ENCODE peak calls at places on chromosomes 13 and 19, in ten cellular contexts. O is IMR-90, P is breast epithelium, X is transverse colon, H is HCT116, Q is A549, Y is ovary, C is H1, D is right lobe of liver, L is GM12878. I is an unnamed sample.

GRCh38 chr13:101925731-101926130 is 473.3 kb downstream of the ITGBL1 start:
- DNase-seq in O (no peak), P (no peak), X (no peak), H (no peak), Q (no peak), Y (no peak), C (no peak), D (no peak), L (no peak), I (no peak)

GRCh38 chr13:50129923-50130685 is 114.9 kb downstream of the KCNRG start:
- DNase-seq in O (no peak), P (no peak), X (peak), H (no peak), Q (peak), Y (no peak), C (no peak), D (no peak), L (no peak), I (peak)

GRCh38 chr19:33395561-33396550 is 22.3 kb downstream of the CEBPG start:
- DNase-seq in O (peak), P (no peak), X (no peak), H (no peak), Q (no peak), Y (peak), C (no peak), D (peak), L (no peak), I (no peak)

GRCh38 chr19:17041994-17042393 is 15.4 kb upstream of the CPAMD8 start:
- DNase-seq in O (peak), P (no peak), X (peak), H (no peak), Q (no peak), Y (no peak), C (no peak), D (no peak), L (no peak), I (no peak)

GRCh38 chr19:15200575-15201364 is at the start of gene NOTCH3:
- DNase-seq in O (no peak), P (no peak), X (no peak), H (no peak), Q (no peak), Y (no peak), C (no peak), D (no peak), L (no peak), I (no peak)

GRCh38 chr13:112990783-112991182 is 21.8 kb downstream of the MCF2L start:
- DNase-seq in O (no peak), P (peak), X (peak), H (no peak), Q (no peak), Y (no peak), C (no peak), D (no peak), L (no peak), I (no peak)

GRCh38 chr19:1882089-1882785 is 3.1 kb downstream of the ABHD17A start:
- DNase-seq in O (no peak), P (no peak), X (peak), H (no peak), Q (no peak), Y (no peak), C (no peak), D (no peak), L (no peak), I (no peak)

GRCh38 chr19:8988204-8988603 is 22.0 kb downstream of the MUC16 start:
- DNase-seq in O (no peak), P (no peak), X (no peak), H (peak), Q (peak), Y (no peak), C (no peak), D (no peak), L (no peak), I (no peak)

GRCh38 chr19:36918090-36918489 is 2.0 kb downstream of the ZNF568 start:
- DNase-seq in O (no peak), P (no peak), X (no peak), H (no peak), Q (no peak), Y (no peak), C (no peak), D (no peak), L (no peak), I (no peak)

GRCh38 chr13:104831823-104832222 is 1703.6 kb downstream of the EFNB2 start:
- DNase-seq in O (no peak), P (no peak), X (no peak), H (no peak), Q (no peak), Y (no peak), C (no peak), D (no peak), L (no peak), I (no peak)

GRCh38 chr13:22271963-22272362 is 601.1 kb downstream of the FGF9 start:
- DNase-seq in O (no peak), P (no peak), X (no peak), H (no peak), Q (no peak), Y (no peak), C (no peak), D (no peak), L (no peak), I (no peak)

GRCh38 chr13:87656311-87656710 is 14.9 kb upstream of the SLITRK5 start:
- DNase-seq in O (no peak), P (no peak), X (no peak), H (no peak), Q (no peak), Y (no peak), C (no peak), D (no peak), L (no peak), I (no peak)

GRCh38 chr13:112325941-112326645 is 50.1 kb upstream of the SPACA7 start:
- DNase-seq in O (no peak), P (no peak), X (no peak), H (no peak), Q (no peak), Y (no peak), C (no peak), D (no peak), L (no peak), I (no peak)

GRCh38 chr19:49808762-49809154 is 4.3 kb downstream of the FUZ start:
- DNase-seq in O (peak), P (peak), X (peak), H (no peak), Q (peak), Y (peak), C (peak), D (peak), L (no peak), I (peak)

GRCh38 chr13:39049274-39049673 is 11.0 kb downstream of the NHLRC3 start:
- DNase-seq in O (no peak), P (no peak), X (no peak), H (no peak), Q (no peak), Y (no peak), C (no peak), D (no peak), L (no peak), I (no peak)

GRCh38 chr13:87999141-87999765 is 328.1 kb downstream of the SLITRK5 start:
- DNase-seq in O (peak), P (no peak), X (no peak), H (no peak), Q (no peak), Y (no peak), C (no peak), D (no peak), L (no peak), I (no peak)

GRCh38 chr13:63381078-63381859 is 1965.6 kb upstream of the PCDH20 start:
- DNase-seq in O (peak), P (no peak), X (no peak), H (no peak), Q (no peak), Y (no peak), C (no peak), D (no peak), L (no peak), I (no peak)

GRCh38 chr19:29887498-29887897 is 54.5 kb upstream of the URI1 start:
- DNase-seq in O (peak), P (no peak), X (no peak), H (no peak), Q (no peak), Y (peak), C (no peak), D (no peak), L (no peak), I (no peak)

GRCh38 chr13:46721054-46721453 is 75.9 kb downstream of the ESD start:
- DNase-seq in O (peak), P (no peak), X (peak), H (peak), Q (peak), Y (peak), C (no peak), D (peak), L (no peak), I (no peak)

GRCh38 chr19:6161271-6161850 is 25.9 kb downstream of the ACSBG2 start:
- DNase-seq in O (no peak), P (no peak), X (peak), H (peak), Q (peak), Y (no peak), C (peak), D (no peak), L (peak), I (no peak)

GRCh38 chr19:46951236-46951986 is 68.2 kb upstream of the NPAS1 start:
- DNase-seq in O (peak), P (no peak), X (peak), H (peak), Q (peak), Y (no peak), C (no peak), D (peak), L (no peak), I (no peak)

GRCh38 chr19:52211203-52211602 is 21.4 kb downstream of the PPP2R1A start:
- DNase-seq in O (no peak), P (no peak), X (no peak), H (no peak), Q (no peak), Y (no peak), C (no peak), D (no peak), L (no peak), I (no peak)

GRCh38 chr13:45258339-45258685 is 57.5 kb upstream of the KCTD4 start:
- DNase-seq in O (no peak), P (no peak), X (peak), H (no peak), Q (no peak), Y (peak), C (no peak), D (peak), L (no peak), I (no peak)

GRCh38 chr13:114234266-114234644 is 442 bp upstream of the CDC16 start:
- DNase-seq in O (no peak), P (no peak), X (no peak), H (no peak), Q (no peak), Y (no peak), C (no peak), D (no peak), L (no peak), I (no peak)

GRCh38 chr19:40444181-40445005 is at the start of gene SERTAD3:
- DNase-seq in O (peak), P (peak), X (peak), H (peak), Q (peak), Y (peak), C (peak), D (peak), L (peak), I (peak)

GRCh38 chr19:10766681-10767201 is 48.9 kb downstream of the DNM2 start:
- DNase-seq in O (peak), P (no peak), X (no peak), H (no peak), Q (no peak), Y (peak), C (no peak), D (no peak), L (no peak), I (no peak)

GRCh38 chr13:35565273-35565672 is 88.8 kb upstream of the MAB21L1 start:
- DNase-seq in O (no peak), P (no peak), X (no peak), H (no peak), Q (no peak), Y (no peak), C (no peak), D (no peak), L (no peak), I (no peak)

DNA sequence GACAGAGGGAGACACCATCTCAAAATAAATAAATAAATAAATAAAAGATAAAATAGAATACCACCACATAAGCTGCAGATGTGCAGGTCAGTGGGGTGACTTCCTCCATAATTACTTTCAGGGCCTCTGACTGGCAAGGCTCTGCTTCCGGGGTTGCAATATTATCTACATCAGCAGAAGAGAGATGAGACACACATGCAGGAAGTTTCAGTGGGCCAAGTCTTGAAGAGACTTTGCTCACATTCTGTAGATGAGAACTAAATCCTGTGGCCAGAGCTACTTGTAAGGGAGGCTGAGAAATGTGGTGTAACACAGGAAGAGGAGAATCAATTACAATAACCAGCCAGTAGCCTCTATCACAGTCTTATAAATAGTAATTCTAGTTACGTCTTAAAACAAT is 89.9 kb upstream of the MAB21L1 start:
- DNase-seq in O (no peak), P (no peak), X (no peak), H (no peak), Q (no peak), Y (no peak), C (no peak), D (no peak), L (no peak), I (no peak)
- H3K27ac ChIP-seq in O (no peak), P (no peak), X (no peak), H (no peak), Q (no peak), Y (no peak), C (no peak), D (no peak), L (no peak), I (no peak)

DNA sequence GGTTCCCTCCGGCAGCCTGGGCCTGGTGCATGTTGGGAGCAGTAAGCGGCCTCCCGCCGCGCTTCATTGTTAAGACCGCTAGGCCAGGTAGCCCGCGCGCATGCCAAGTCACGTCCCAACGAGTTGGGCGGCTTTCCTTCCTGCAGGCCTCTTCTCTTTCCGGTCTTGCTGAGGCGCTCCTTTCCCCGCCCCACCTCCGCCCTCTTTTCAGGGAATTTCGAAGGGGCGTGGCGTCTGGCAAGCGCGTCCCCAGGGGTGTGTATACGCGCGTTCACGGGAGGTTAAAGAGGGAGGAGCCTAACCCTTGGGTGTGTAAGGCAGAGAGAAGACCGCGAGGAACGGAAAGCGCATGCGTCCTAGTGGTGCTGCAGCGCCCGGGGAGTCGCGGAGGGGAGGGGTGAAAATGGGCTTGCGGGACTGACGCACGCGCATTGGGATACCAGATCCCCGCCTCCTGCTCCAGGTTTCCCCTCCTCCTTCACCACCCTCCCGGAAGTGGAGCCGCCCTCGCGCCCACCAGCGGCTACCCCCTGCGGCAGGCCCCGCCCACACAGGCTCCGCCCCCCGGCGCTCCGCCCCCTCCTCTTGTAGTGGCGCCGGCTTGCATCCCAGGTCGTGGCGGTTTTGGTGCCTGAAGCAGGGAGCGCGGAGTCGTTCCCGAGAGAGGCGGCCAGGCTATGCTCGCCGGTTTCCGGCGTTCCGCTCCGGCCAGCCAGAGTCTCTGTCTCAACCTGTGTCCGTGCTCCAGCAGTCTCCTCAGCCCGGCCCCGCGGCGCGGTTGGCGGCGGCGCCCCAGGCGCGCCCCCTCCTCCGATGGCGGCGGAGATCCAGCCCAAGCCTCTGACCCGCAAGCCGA is at the start of gene WDFY2:
- DNase-seq in O (peak), P (peak), X (peak), H (peak), Q (peak), Y (peak), C (peak), D (peak), L (peak), I (peak)
- TF ChIP-seq POLR2A in O (peak), P (peak), X (peak), H (peak), Q (peak), Y (peak), C (peak), D (peak), L (peak), I (peak)

DNA sequence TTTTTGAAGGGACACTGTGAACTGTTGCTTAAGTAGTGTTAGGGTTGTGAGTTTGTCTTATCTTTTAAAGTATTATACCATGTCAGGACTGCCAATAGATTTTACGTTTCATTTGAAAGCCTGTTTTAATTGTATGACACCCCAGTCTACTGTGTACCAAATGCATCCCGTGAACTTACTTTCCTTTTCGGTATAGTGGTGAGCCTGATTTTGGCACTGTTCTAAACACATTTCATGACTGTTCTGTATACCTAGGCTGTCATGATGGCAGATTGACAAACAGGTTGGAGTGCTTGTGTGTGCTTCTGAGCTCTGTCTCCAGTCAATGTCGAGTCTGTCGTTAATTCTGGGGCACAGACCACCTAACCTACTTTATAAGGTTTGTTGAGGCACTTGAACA is 740 bp downstream of the PCCA start:
- DNase-seq in O (peak), P (no peak), X (no peak), H (no peak), Q (no peak), Y (no peak), C (no peak), D (no peak), L (no peak), I (no peak)
- H3K27ac ChIP-seq in O (peak), P (peak), X (peak), H (peak), Q (peak), Y (peak), C (no peak), D (peak), L (peak), I (peak)

GRCh38 chr13:30851697-30852096 is 54.4 kb upstream of the MEDAG start:
- DNase-seq in O (no peak), P (no peak), X (no peak), H (no peak), Q (no peak), Y (no peak), C (no peak), D (no peak), L (peak), I (no peak)
- TF ChIP-seq POLR2A in O (no peak), P (no peak), X (no peak), H (no peak), Q (no peak), Y (no peak), C (no peak), D (no peak), L (no peak), I (no peak)

DNA sequence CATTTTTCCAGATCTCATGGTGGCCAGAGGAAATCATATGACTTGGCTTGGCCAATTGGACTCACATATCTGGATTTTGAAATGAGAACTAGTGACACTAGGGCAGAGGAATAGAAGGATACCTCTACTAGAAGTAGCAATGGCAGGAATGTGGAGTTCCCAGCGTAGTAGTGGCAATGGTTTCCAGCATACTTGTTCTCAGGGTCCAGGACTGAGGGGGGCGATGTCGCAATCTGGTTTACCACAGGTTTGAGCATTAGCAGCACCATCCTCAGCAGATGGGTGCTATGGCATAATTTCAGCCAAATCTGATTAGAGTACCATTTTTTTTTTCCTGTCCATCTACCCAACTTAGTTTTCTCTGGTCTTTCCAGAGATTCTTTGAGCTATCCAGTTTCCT is 8.1 kb upstream of the SLITRK1 start:
- DNase-seq in O (no peak), P (no peak), X (no peak), H (no peak), Q (no peak), Y (no peak), C (no peak), D (no peak), L (no peak), I (no peak)
- H3K27ac ChIP-seq in O (no peak), P (no peak), X (no peak), H (no peak), Q (no peak), Y (no peak), C (no peak), D (no peak), L (no peak), I (no peak)

DNA sequence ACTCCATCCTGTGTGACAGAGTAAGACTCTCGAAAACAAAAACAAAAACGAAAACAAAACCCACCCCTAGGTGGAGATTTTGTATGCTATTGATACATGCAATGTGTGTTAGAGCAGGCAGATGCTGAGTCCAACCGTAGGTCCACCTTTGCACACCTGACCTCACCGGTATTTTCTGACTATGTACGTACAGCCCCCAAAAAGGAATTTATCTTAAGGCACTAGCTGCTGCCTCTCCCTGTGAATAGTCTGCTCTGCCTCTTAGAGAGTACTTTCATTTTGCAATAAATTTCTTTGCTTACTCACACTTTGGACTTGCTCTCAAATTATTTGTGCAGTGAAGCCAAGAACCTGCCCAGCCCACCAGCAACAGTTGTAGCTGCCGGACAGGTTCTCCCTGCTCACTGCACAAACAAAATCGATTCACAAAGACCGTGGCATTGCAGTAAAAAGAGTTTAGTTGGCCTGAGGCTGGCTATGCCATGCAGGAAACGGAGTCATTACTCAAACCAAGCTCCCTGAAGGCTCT is 8.2 kb upstream of the ZNF77 start:
- DNase-seq in O (no peak), P (peak), X (peak), H (no peak), Q (no peak), Y (no peak), C (no peak), D (peak), L (no peak), I (no peak)
- TF ChIP-seq POLR2A in O (no peak), P (no peak), X (peak), H (no peak), Q (no peak), Y (no peak), C (no peak), D (peak), L (no peak), I (no peak)

GRCh38 chr13:73274147-73274546 is 215.3 kb downstream of the KLF5 start:
- DNase-seq in O (peak), P (no peak), X (no peak), H (no peak), Q (no peak), Y (no peak), C (no peak), D (no peak), L (no peak), I (no peak)
- H3K27ac ChIP-seq in O (no peak), P (no peak), X (no peak), H (no peak), Q (no peak), Y (no peak), C (no peak), D (no peak), L (no peak), I (peak)

DNA sequence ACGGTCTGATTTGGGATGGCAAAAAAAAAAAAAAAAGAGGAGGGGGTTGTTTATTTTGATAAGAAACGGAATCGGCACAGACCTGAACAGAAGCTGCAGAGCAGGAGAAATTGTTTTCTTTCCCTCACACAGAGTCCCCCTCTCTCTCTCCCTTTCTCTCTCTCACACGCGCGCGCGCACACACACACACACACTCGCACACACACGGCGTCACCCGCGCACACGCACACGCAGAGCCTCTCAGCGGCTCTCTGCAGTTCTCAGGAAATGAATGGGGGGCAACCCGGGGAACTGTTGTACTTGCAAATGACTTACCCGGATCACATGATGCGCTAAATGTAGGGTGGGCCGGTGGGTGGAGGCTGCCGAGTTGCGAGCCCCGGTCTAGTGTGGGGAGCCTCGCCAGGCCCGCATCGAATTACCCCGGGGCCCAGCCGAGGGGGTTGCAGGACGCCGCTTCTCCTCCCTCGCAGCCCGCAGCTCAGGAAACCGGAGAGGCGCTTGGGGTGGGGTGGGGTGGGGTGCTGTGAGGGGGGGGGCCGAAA is 475 bp downstream of the KLF12 start:
- DNase-seq in O (peak), P (peak), X (peak), H (peak), Q (peak), Y (peak), C (peak), D (peak), L (peak), I (peak)
- TF ChIP-seq POLR2A in O (peak), P (no peak), X (peak), H (no peak), Q (peak), Y (peak), C (peak), D (peak), L (no peak), I (no peak)

I was measured in esophagus muscularis mucosa.